ENCODE peak calls at places on chromosomes 2 and 18, in ten cellular contexts. B, R, O, A, J, P, C, I, E and U are unnamed samples.

GRCh38 chr18:2459886-2460285 is 111.4 kb downstream of the METTL4 start:
- DNase-seq in E (no peak), C (no peak), A (no peak), J (no peak), R (no peak), B (no peak), O (no peak), P (no peak), I (no peak), U (no peak)

GRCh38 chr2:180366481-180366880 is 359.4 kb upstream of the CWC22 start:
- DNase-seq in I (peak; percentile 32), P (peak; percentile 67), J (peak; percentile 23), O (no peak), R (no peak), B (no peak), E (no peak), C (no peak), A (no peak), U (no peak)

GRCh38 chr2:224208034-224208433 is 168.9 kb upstream of the SERPINE2 start:
- DNase-seq in I (no peak), R (no peak), E (no peak), P (no peak), C (no peak), B (no peak), J (no peak), O (no peak), A (no peak), U (no peak)

GRCh38 chr18:74595425-74595824 is 2.2 kb upstream of the ZNF407 start:
- DNase-seq in P (no peak), I (no peak), B (no peak), J (no peak), A (no peak), O (no peak), E (no peak), C (no peak), R (no peak), U (no peak)

GRCh38 chr2:10490806-10491291 is 42.7 kb upstream of the ODC1 start:
- DNase-seq in O (no peak), R (no peak), C (no peak), J (no peak), I (no peak), A (no peak), E (no peak), P (no peak), B (no peak), U (no peak)

GRCh38 chr2:225454412-225454811 is 54.9 kb downstream of the NYAP2 start:
- DNase-seq in R (no peak), J (no peak), C (no peak), I (no peak), E (no peak), O (no peak), P (no peak), B (no peak), A (no peak), U (peak; percentile 9)

GRCh38 chr2:47243596-47244323 is 88.7 kb upstream of the STPG4 start:
- DNase-seq in A (no peak), I (no peak), O (no peak), R (no peak), J (no peak), P (no peak), B (no peak), E (no peak), C (no peak), U (no peak)

GRCh38 chr2:218272531-218273212 is 2.4 kb downstream of the PNKD start:
- DNase-seq in P (peak; percentile 74), C (peak; percentile 66), J (peak; percentile 79), E (peak; percentile 69), O (peak; percentile 96), I (peak; percentile 94), B (peak; percentile 42), A (no peak), R (peak; percentile 93), U (peak; percentile 96)

GRCh38 chr18:34222025-34222395 is 2.7 kb downstream of the NOL4 start:
- DNase-seq in I (no peak), E (no peak), C (no peak), B (peak; percentile 57), O (no peak), A (no peak), R (no peak), J (no peak), P (no peak), U (peak; percentile 74)